ENCODE peak calls at places on chromosomes 13 and 19, in five cellular contexts. R is H54, D is esophagus muscularis mucosa, G is uterus, Y is prostate gland. F is an unnamed sample.

GRCh38 chr13:20487927-20488326 is 37.7 kb downstream of the CRYL1 start:
- DNase-seq in D (no peak), Y (no peak), G (no peak), R (no peak), F (no peak)

GRCh38 chr13:73278186-73278585 is 219.4 kb downstream of the KLF5 start:
- DNase-seq in D (no peak), R (no peak), G (no peak), Y (no peak), F (no peak)

GRCh38 chr19:38618590-38619360 is at the start of gene EIF3K:
- DNase-seq in G (peak), D (peak), Y (peak), R (peak), F (no peak)

GRCh38 chr13:46905249-46905648 is 8.4 kb upstream of the HTR2A start:
- DNase-seq in D (no peak), Y (no peak), G (no peak), R (no peak), F (no peak)

GRCh38 chr13:19156013-19156825 is 25.4 kb downstream of the TUBA3C start:
- DNase-seq in R (no peak), D (peak), G (no peak), Y (no peak), F (no peak)

GRCh38 chr13:85659493-85659892 is 139.7 kb downstream of the SLITRK6 start:
- DNase-seq in R (no peak), D (no peak), G (no peak), Y (no peak), F (no peak)

GRCh38 chr13:97226788-97227627 is 4.9 kb downstream of the MBNL2 start:
- DNase-seq in G (no peak), D (no peak), R (no peak), Y (no peak), F (no peak)

GRCh38 chr13:50192272-50192813 is 177.1 kb downstream of the KCNRG start:
- DNase-seq in G (no peak), Y (no peak), D (peak), R (no peak), F (no peak)

GRCh38 chr13:109626386-109627171 is 159.8 kb downstream of the IRS2 start:
- DNase-seq in Y (no peak), D (no peak), R (no peak), G (no peak), F (no peak)

GRCh38 chr19:28009696-28010095 is 1203.3 kb downstream of the UQCRFS1 start:
- DNase-seq in D (no peak), Y (no peak), G (no peak), R (no peak), F (peak)

GRCh38 chr13:112969692-112970338 is 801 bp downstream of the MCF2L start:
- DNase-seq in R (no peak), D (no peak), G (no peak), Y (no peak), F (no peak)

GRCh38 chr13:71798723-71799122 is 68.3 kb downstream of the DACH1 start:
- DNase-seq in D (no peak), R (no peak), Y (no peak), G (no peak), F (no peak)

GRCh38 chr19:43316591-43317319 is 36.7 kb upstream of the CD177 start:
- DNase-seq in G (no peak), Y (no peak), R (no peak), D (no peak), F (no peak)

GRCh38 chr13:109785141-109785891 is 1.1 kb downstream of the IRS2 start:
- DNase-seq in D (peak), R (no peak), Y (no peak), G (peak), F (no peak)

GRCh38 chr19:54420383-54421168 is 5.3 kb downstream of the TTYH1 start:
- DNase-seq in R (no peak), G (no peak), Y (no peak), D (no peak), F (no peak)

GRCh38 chr19:19866599-19867248 is 1.0 kb downstream of the ZNF253 start:
- DNase-seq in G (no peak), Y (no peak), D (no peak), R (no peak), F (no peak)

GRCh38 chr13:100131863-100132574 is 43.1 kb downstream of the PCCA start:
- DNase-seq in Y (no peak), D (no peak), G (no peak), R (peak), F (no peak)

GRCh38 chr13:104253063-104253680 is 1187.0 kb upstream of the SLC10A2 start:
- DNase-seq in Y (no peak), D (no peak), G (no peak), R (no peak), F (no peak)

GRCh38 chr19:18743281-18743825 is 47.8 kb downstream of the COMP start:
- DNase-seq in R (no peak), D (no peak), Y (peak), G (peak), F (no peak)

GRCh38 chr19:43960411-43960810 is 9.4 kb downstream of the ZNF221 start:
- DNase-seq in D (no peak), G (no peak), Y (no peak), R (no peak), F (no peak)

GRCh38 chr19:10543420-10544241 is at the start of gene ATG4D:
- DNase-seq in Y (peak), G (peak), D (peak), R (peak), F (no peak)

GRCh38 chr19:45424191-45425058 is 708 bp upstream of the ERCC1 start:
- DNase-seq in R (peak), D (no peak), Y (peak), G (peak), F (no peak)

GRCh38 chr13:99677388-99677951 is 176.2 kb downstream of the TM9SF2 start:
- DNase-seq in R (no peak), G (no peak), Y (no peak), D (peak), F (no peak)

GRCh38 chr19:49589391-49589790 is 1.6 kb upstream of the PRR12 start:
- DNase-seq in Y (no peak), G (no peak), R (no peak), D (no peak), F (no peak)

GRCh38 chr13:110976785-110977184 is 61.9 kb upstream of the ANKRD10 start:
- DNase-seq in D (no peak), Y (no peak), G (no peak), R (no peak), F (no peak)

GRCh38 chr13:34849406-34849805 is 92.7 kb upstream of the NBEA start:
- DNase-seq in R (no peak), D (no peak), Y (no peak), G (no peak), F (no peak)

GRCh38 chr13:112697756-112698655 is 8.2 kb downstream of the ATP11A start:
- DNase-seq in R (no peak), Y (no peak), D (no peak), G (no peak), F (no peak)

GRCh38 chr19:42528354-42529247 is at the start of gene CEACAM1:
- DNase-seq in G (no peak), D (no peak), Y (peak), R (peak), F (no peak)

GRCh38 chr13:75308222-75308621 is 173.7 kb downstream of the TBC1D4 start:
- DNase-seq in R (no peak), G (no peak), Y (no peak), D (no peak), F (no peak)

GRCh38 chr19:45364696-45365095 is 5.7 kb downstream of the ERCC2 start:
- DNase-seq in R (no peak), Y (no peak), G (no peak), D (no peak), F (no peak)

GRCh38 chr19:17522988-17523872 is 11.8 kb downstream of the PGLS start:
- DNase-seq in R (no peak), G (no peak), D (no peak), Y (no peak), F (no peak)
- TF ChIP-seq POLR2A in R (no peak), G (no peak), D (no peak), Y (no peak), F (no peak)

GRCh38 chr19:52191374-52191773 is 1.5 kb downstream of the PPP2R1A start:
- DNase-seq in D (no peak), Y (no peak), R (no peak), G (no peak), F (no peak)

GRCh38 chr19:52188822-52189744 is 769 bp upstream of the PPP2R1A start:
- DNase-seq in R (no peak), Y (peak), G (no peak), D (peak), F (peak)

GRCh38 chr19:52190679-52191293 is 934 bp downstream of the PPP2R1A start:
- DNase-seq in Y (no peak), G (peak), D (no peak), R (no peak), F (peak)

GRCh38 chr19:52189745-52190678 is at the start of gene PPP2R1A:
- DNase-seq in R (peak), G (peak), D (peak), Y (peak), F (no peak)

DNA sequence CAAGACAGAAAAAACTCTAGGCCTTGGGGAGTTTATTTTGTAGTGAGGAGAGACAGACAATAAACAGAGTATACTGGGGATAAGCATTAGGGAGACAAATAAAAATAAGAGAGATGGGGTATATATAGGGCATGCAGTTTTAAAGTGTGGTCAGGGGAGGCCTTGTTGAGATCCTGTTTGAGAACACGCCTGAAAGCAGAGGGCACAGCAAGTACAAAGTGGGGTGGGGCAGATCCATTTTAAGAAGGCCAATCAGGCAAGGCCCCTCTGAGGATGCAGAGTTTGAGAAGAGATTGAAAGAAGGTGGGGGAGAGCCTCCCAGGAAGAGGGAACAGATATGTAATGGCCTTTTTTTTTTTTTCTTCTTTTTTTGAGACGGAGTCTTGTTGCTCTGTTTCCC is 2.1 kb downstream of the PPP2R1A start:
- DNase-seq in G (no peak), D (no peak), R (no peak), Y (no peak), F (no peak)
- TF ChIP-seq POLR2A in G (no peak), D (no peak), R (no peak), Y (no peak), F (no peak)

DNA sequence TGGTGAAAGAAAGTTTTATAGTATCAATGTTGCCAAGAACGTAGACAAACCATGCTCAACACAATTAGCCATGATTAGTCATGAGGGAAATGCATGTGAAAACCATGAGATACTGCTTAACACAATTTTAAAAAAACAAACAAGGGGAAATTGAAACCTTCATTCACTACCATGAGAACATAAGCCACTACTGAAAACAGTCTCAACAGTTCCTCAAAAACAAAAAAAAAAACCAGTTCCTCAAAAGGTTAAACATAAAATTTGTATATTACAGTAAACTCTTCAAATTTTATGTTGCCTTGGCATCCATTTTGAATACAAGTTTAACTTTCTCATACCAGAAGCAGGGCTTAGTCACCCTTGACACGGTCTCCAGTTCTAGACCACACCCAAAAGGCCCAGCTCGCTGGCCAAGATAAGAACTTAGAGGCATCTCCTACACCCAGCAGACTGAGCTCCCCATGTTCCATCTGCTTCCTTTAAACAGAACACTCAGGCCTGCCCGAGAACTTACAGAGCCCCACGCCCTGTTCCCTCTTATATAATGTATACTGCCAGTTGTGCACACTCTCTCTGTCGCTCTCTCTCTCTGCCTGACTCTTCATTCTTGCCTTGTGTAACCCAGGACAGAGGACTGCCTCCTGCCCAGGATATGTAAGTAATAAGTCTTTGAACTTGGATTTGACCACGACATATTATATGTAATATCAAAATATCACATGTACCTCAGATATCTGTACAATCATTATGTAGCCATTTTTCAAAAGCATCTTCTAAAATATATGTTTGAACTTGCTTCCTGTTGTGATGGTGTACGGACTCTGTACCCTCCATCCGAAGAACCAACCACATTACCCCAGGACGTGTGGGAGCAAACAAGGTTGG is 67.4 kb downstream of the STK24 start:
- DNase-seq in Y (no peak), G (no peak), R (peak), D (no peak), F (no peak)
- TF ChIP-seq POLR2A in Y (no peak), G (no peak), R (no peak), D (no peak), F (no peak)

GRCh38 chr19:39845172-39845571 is 1.0 kb downstream of the FBL start:
- DNase-seq in D (no peak), Y (no peak), R (no peak), G (no peak), F (no peak)

GRCh38 chr19:39846678-39847486 is 703 bp upstream of the FBL start:
- DNase-seq in G (no peak), Y (no peak), D (no peak), R (no peak), F (no peak)

GRCh38 chr19:39845621-39846175 is 481 bp downstream of the FBL start:
- DNase-seq in Y (no peak), R (peak), D (no peak), G (no peak), F (no peak)

GRCh38 chr19:39847525-39847924 is 1.3 kb upstream of the FBL start:
- DNase-seq in Y (no peak), G (no peak), D (no peak), R (no peak), F (no peak)

GRCh38 chr19:39846176-39846677 is at the start of gene FBL:
- DNase-seq in D (peak), Y (peak), G (peak), R (peak), F (no peak)
- TF ChIP-seq POLR2A in D (no peak), Y (peak), G (peak), R (peak), F (no peak)

DNA sequence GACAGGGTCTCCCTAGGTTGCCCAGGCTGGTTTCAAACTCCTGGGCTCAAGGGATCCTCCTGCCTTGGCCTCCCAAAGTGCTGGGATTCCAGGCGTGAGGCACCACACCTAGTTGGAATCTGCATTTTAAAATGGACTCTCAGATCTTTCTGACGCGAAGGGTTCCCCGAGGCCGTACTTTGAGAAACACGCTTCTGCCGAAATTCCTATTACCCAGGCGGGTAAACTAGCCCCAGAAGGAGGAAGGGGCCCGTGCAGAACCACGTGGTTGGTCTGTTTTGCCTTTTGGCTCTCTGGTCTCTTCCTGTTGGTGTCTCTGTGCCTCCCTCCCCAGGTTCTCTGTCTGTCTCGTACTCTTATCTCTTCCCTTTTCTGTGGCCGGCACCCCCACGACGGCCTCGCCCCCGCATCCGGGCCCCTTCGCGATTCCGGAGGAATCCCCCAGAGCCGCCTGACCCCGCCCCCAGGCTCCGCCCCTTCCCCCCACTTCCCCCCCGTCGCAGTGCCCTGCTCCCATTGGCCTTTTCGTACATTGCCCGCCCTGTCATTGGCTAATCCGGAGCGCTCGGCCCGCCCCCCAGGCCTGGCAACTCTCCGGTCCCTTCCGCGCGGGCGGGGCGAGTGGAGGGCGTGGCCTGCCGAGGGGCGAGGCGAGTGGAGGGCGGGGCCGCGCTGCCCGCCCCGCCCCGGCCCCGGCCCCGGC is at the start of gene TNFAIP8L1:
- DNase-seq in R (peak), G (peak), Y (peak), D (peak), F (no peak)
- TF ChIP-seq POLR2A in R (peak), G (no peak), Y (no peak), D (no peak), F (no peak)

DNA sequence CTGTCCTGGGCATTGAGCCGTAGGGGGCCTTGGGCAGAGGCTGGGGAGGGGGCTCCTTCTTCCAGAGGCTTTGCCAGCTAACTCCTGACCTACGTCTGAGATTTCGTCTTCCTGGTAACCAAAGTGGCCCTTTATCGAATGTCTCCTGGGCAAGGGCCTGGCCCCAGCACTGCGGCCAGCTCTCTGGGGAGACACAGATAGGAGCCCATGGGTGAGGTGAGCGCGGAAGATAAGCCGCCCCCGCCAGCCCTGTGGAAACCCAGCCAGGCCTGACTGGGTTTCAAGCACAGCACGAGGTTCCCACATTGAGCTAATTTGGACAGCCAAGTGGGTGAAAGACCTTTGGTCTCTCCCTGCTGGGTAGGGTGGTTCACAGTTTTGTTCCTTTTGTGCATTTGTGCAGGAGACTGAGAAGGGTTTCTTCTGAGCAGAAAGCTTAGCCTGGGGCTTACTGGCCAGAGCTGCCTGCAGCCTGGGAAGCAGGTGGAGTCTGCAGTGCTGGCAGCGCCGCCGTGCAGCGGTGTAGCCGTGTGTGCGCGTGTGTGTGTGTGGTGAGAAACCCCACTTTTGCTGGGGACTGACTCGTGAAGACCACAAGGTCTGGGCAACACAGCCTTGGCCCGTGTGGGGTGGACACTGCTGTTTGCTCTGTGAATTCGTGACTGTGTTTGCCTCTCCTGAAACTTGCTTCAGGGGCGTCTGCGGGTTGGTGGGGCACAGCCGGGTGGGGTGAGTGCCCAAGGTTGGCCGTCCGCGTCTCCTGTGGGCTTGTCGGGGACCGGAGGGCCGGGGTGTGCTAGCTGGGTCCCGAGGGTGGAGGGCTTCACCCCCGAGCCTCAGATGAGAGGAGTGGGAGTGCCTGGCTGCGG is 2.5 kb downstream of the BSG start:
- DNase-seq in G (no peak), R (no peak), Y (no peak), D (no peak), F (no peak)
- TF ChIP-seq POLR2A in G (no peak), R (no peak), Y (no peak), D (no peak), F (no peak)

F was measured in vagina.